ENCODE peak calls at places on chromosomes 12 and 14, in six cellular contexts. S is activated T-cell treated with anti-CD3 and anti-CD28 coated beads for 48 hours, E is Daoy, I is NCI-H1092, Y is hypothalamus, Z is progenitor cell of endocrine pancreas. D is an unnamed sample.

GRCh38 chr14:91369628-91370445 is 47.8 kb downstream of the CCDC88C start:
- DNase-seq in Z (no peak), Y (no peak), S (no peak), I (peak), E (no peak), D (peak)

GRCh38 chr14:64806862-64807495 is 72.7 kb downstream of the SPTB start:
- DNase-seq in S (no peak), Y (no peak), Z (no peak), E (peak), I (no peak), D (no peak)

GRCh38 chr12:79615596-79616560 is 74.9 kb downstream of the PAWR start:
- DNase-seq in S (no peak), I (no peak), Y (no peak), E (no peak), Z (no peak), D (no peak)

GRCh38 chr12:123384318-123384993 is 524 bp downstream of the KMT5A start:
- DNase-seq in Z (peak), S (no peak), I (no peak), Y (no peak), E (peak), D (no peak)

GRCh38 chr12:13986031-13986430 is 4.6 kb upstream of the GRIN2B start:
- DNase-seq in I (no peak), Y (no peak), Z (no peak), E (no peak), S (no peak), D (no peak)

GRCh38 chr14:91373591-91374245 is 43.9 kb downstream of the CCDC88C start:
- DNase-seq in S (no peak), Y (no peak), E (no peak), Z (no peak), I (peak), D (no peak)

GRCh38 chr12:113891167-113891692 is 74.9 kb downstream of the RBM19 start:
- DNase-seq in Y (no peak), I (no peak), E (no peak), Z (no peak), S (no peak), D (no peak)

GRCh38 chr14:34330846-34331245 is 131.2 kb downstream of the SPTSSA start:
- DNase-seq in Y (no peak), I (no peak), Z (no peak), E (no peak), S (no peak), D (no peak)

GRCh38 chr14:99320621-99321235 is 48.7 kb upstream of the BCL11B start:
- DNase-seq in Z (no peak), S (no peak), Y (no peak), I (no peak), E (no peak), D (no peak)

GRCh38 chr12:43114316-43114715 is 437.7 kb downstream of the ADAMTS20 start:
- DNase-seq in Z (no peak), I (no peak), S (no peak), E (no peak), Y (no peak), D (no peak)

GRCh38 chr14:67056684-67057083 is 132.6 kb upstream of the GARIN2 start:
- DNase-seq in Z (no peak), Y (no peak), E (no peak), S (no peak), I (no peak), D (no peak)

GRCh38 chr14:105494606-105494929 is 3.5 kb downstream of the TEDC1 start:
- DNase-seq in I (no peak), Y (no peak), S (no peak), Z (no peak), E (no peak), D (no peak)

GRCh38 chr12:100372846-100373245 is 16.0 kb downstream of the SLC17A8 start:
- DNase-seq in E (no peak), Y (no peak), I (no peak), Z (no peak), S (no peak), D (no peak)

GRCh38 chr12:92539966-92540791 is 162.6 kb upstream of the PLEKHG7 start:
- DNase-seq in Z (no peak), Y (no peak), I (peak), S (no peak), E (peak), D (peak)